ENCODE peak calls at places on chromosomes 1 and 21, in seven cellular contexts. One of them, this sample, is unnamed.

GRCh38 chr1:205374205-205375078 is 17.7 kb upstream of the KLHDC8A start:
- DNase-seq in CD4-positive, CD25-positive, alpha-beta regulatory T cell: no peak
- DNase-seq in heart left ventricle: no peak
- DNase-seq in astrocyte: peak
- DNase-seq in amniotic stem cell: peak
- DNase-seq in GM23248: peak
- DNase-seq in hypothalamus: no peak
- DNase-seq in this sample: peak

GRCh38 chr1:208137144-208137682 is 107.0 kb downstream of the PLXNA2 start:
- DNase-seq in CD4-positive, CD25-positive, alpha-beta regulatory T cell: no peak
- DNase-seq in heart left ventricle: no peak
- DNase-seq in astrocyte: peak
- DNase-seq in amniotic stem cell: no peak
- DNase-seq in GM23248: peak
- DNase-seq in hypothalamus: no peak
- DNase-seq in this sample: no peak

GRCh38 chr1:231720652-231721325 is 94.2 kb downstream of the DISC1 start:
- DNase-seq in CD4-positive, CD25-positive, alpha-beta regulatory T cell: no peak
- DNase-seq in heart left ventricle: no peak
- DNase-seq in astrocyte: no peak
- DNase-seq in amniotic stem cell: no peak
- DNase-seq in GM23248: no peak
- DNase-seq in hypothalamus: no peak
- DNase-seq in this sample: no peak

GRCh38 chr1:27349784-27350672 is 8.2 kb downstream of the SYTL1 start:
- DNase-seq in CD4-positive, CD25-positive, alpha-beta regulatory T cell: no peak
- DNase-seq in heart left ventricle: peak
- DNase-seq in astrocyte: peak
- DNase-seq in amniotic stem cell: no peak
- DNase-seq in GM23248: peak
- DNase-seq in hypothalamus: no peak
- DNase-seq in this sample: no peak

GRCh38 chr1:87106158-87106557 is 191.7 kb downstream of the HS2ST1 start:
- DNase-seq in CD4-positive, CD25-positive, alpha-beta regulatory T cell: no peak
- DNase-seq in heart left ventricle: no peak
- DNase-seq in astrocyte: no peak
- DNase-seq in amniotic stem cell: no peak
- DNase-seq in GM23248: no peak
- DNase-seq in hypothalamus: no peak
- DNase-seq in this sample: no peak

GRCh38 chr1:203512830-203513578 is 19.1 kb downstream of the OPTC start:
- DNase-seq in CD4-positive, CD25-positive, alpha-beta regulatory T cell: no peak
- DNase-seq in heart left ventricle: peak
- DNase-seq in astrocyte: peak
- DNase-seq in amniotic stem cell: peak
- DNase-seq in GM23248: peak
- DNase-seq in hypothalamus: no peak
- DNase-seq in this sample: peak

GRCh38 chr1:3651011-3651938 is 1.0 kb upstream of the TP73 start:
- DNase-seq in CD4-positive, CD25-positive, alpha-beta regulatory T cell: peak
- DNase-seq in heart left ventricle: no peak
- DNase-seq in astrocyte: no peak
- DNase-seq in amniotic stem cell: no peak
- DNase-seq in GM23248: peak
- DNase-seq in hypothalamus: no peak
- DNase-seq in this sample: no peak

GRCh38 chr1:1794999-1795398 is 16.7 kb upstream of the NADK start:
- DNase-seq in CD4-positive, CD25-positive, alpha-beta regulatory T cell: no peak
- DNase-seq in heart left ventricle: no peak
- DNase-seq in astrocyte: no peak
- DNase-seq in amniotic stem cell: no peak
- DNase-seq in GM23248: no peak
- DNase-seq in hypothalamus: no peak
- DNase-seq in this sample: no peak

GRCh38 chr21:45575304-45575992 is 33.2 kb upstream of the SLC19A1 start:
- DNase-seq in CD4-positive, CD25-positive, alpha-beta regulatory T cell: no peak
- DNase-seq in heart left ventricle: no peak
- DNase-seq in astrocyte: no peak
- DNase-seq in amniotic stem cell: no peak
- DNase-seq in GM23248: no peak
- DNase-seq in hypothalamus: no peak
- DNase-seq in this sample: no peak

GRCh38 chr1:234980657-234981396 is 147.8 kb downstream of the TOMM20 start:
- DNase-seq in CD4-positive, CD25-positive, alpha-beta regulatory T cell: no peak
- DNase-seq in heart left ventricle: peak
- DNase-seq in astrocyte: peak
- DNase-seq in amniotic stem cell: peak
- DNase-seq in GM23248: peak
- DNase-seq in hypothalamus: no peak
- DNase-seq in this sample: no peak

This sample was measured in Jurkat, Clone E6-1.